ENCODE peak calls at places on chromosomes 12 and 14, in five cellular contexts. O is RCC 7860, G is OCI-M1, K is neural progenitor cell, M is glomerular endothelial cell. I is an unnamed sample.

GRCh38 chr12:108306014-108306501 is 33.1 kb downstream of the CMKLR1 start:
- DNase-seq in G (no peak), O (peak; percentile 71), K (peak; percentile 29), M (no peak), I (no peak)

GRCh38 chr14:68654471-68654941 is 138.4 kb downstream of the ZFP36L1 start:
- DNase-seq in K (no peak), M (no peak), G (no peak), O (no peak), I (no peak)

GRCh38 chr12:58950739-58951100 is 30.4 kb upstream of the LRIG3 start:
- DNase-seq in M (no peak), K (no peak), O (no peak), G (no peak), I (no peak)

GRCh38 chr12:92927436-92928116 is 1.5 kb downstream of the EEA1 start:
- DNase-seq in K (peak; percentile 45), O (peak; percentile 76), G (peak; percentile 63), M (peak; percentile 56), I (peak; percentile 81)

GRCh38 chr12:95998611-95999300 is 2.6 kb upstream of the HAL start:
- DNase-seq in M (peak; percentile 36), G (peak; percentile 86), K (peak; percentile 77), O (peak; percentile 31), I (peak; percentile 72)

GRCh38 chr14:100557658-100558057 is 29.6 kb downstream of the BEGAIN start:
- DNase-seq in G (no peak), O (no peak), K (no peak), M (no peak), I (peak; percentile 52)

GRCh38 chr12:21144309-21144708 is 13.3 kb downstream of the SLCO1B1 start:
- DNase-seq in M (no peak), O (no peak), G (no peak), K (no peak), I (no peak)

GRCh38 chr12:124878795-124879516 is 15.3 kb upstream of the SCARB1 start:
- DNase-seq in K (no peak), G (no peak), M (no peak), O (no peak), I (no peak)

GRCh38 chr12:121334513-121335343 is 17.5 kb downstream of the ANAPC5 start:
- DNase-seq in K (peak; percentile 72), M (no peak), G (peak; percentile 79), O (peak; percentile 53), I (peak; percentile 70)

GRCh38 chr12:124727922-124728321 is 135.7 kb downstream of the SCARB1 start:
- DNase-seq in M (no peak), K (no peak), O (no peak), G (peak; percentile 46), I (no peak)

GRCh38 chr14:68908860-68909259 is 70.2 kb downstream of the ACTN1 start:
- DNase-seq in M (no peak), K (no peak), O (no peak), G (no peak), I (no peak)

GRCh38 chr12:86774841-86775386 is 518.7 kb upstream of the MGAT4C start:
- DNase-seq in O (no peak), K (no peak), G (no peak), M (no peak), I (no peak)

GRCh38 chr12:6701078-6701768 is 608 bp upstream of the PIANP start:
- DNase-seq in K (no peak), M (no peak), G (no peak), O (no peak), I (peak; percentile 27)

GRCh38 chr14:95143813-95144620 is 13.3 kb downstream of the DICER1 start:
- DNase-seq in M (no peak), K (no peak), G (peak; percentile 77), O (no peak), I (no peak)

GRCh38 chr12:51323317-51323960 is 535 bp downstream of the BIN2 start:
- DNase-seq in O (no peak), M (no peak), K (no peak), G (peak; percentile 63), I (no peak)

GRCh38 chr14:30337456-30337855 is 221.5 kb upstream of the G2E3 start:
- DNase-seq in M (no peak), O (no peak), G (no peak), K (no peak), I (no peak)

GRCh38 chr12:115323223-115323905 is 639.4 kb upstream of the TBX3 start:
- DNase-seq in M (no peak), G (no peak), O (no peak), K (no peak), I (no peak)

GRCh38 chr14:71408362-71409035 is 501.2 kb downstream of the PCNX1 start:
- DNase-seq in M (no peak), K (peak; percentile 27), G (no peak), O (no peak), I (peak; percentile 49)

I was measured in mesendoderm.